ENCODE peak calls at places on chromosomes 4 and X, in seven cellular contexts. O is HCT116, D is Karpas-422, C is mesendoderm, K is GM23248, W is colonic mucosa, R is astrocyte. T is an unnamed sample.

GRCh38 chr4:121888134-121888533 is 17.9 kb upstream of the BBS7 start:
- DNase-seq in O (no peak), D (no peak), C (no peak), K (no peak), W (no peak), R (no peak), T (no peak)

GRCh38 chr4:5378002-5378401 is 326.7 kb downstream of the STK32B start:
- DNase-seq in O (peak; percentile 13), D (peak; percentile 67), C (peak; percentile 8), K (peak; percentile 41), W (no peak), R (no peak), T (no peak)

GRCh38 chr4:2441393-2442174 is 22.8 kb downstream of the CFAP99 start:
- DNase-seq in O (peak; percentile 85), D (peak; percentile 95), C (peak; percentile 92), K (peak; percentile 73), W (peak; percentile 63), R (peak; percentile 12), T (peak; percentile 96)

GRCh38 chr4:183360161-183360919 is 38.1 kb upstream of the CLDN24 start:
- DNase-seq in O (no peak), D (no peak), C (peak; percentile 42), K (peak; percentile 71), W (no peak), R (peak; percentile 77), T (no peak)

GRCh38 chr4:86522349-86522748 is 71.8 kb upstream of the PTPN13 start:
- DNase-seq in O (no peak), D (peak; percentile 45), C (no peak), K (peak; percentile 53), W (no peak), R (no peak), T (no peak)

GRCh38 chrX:66915893-66916292 is 277.0 kb upstream of the EDA2R start:
- DNase-seq in O (no peak), D (no peak), C (peak; percentile 54), K (no peak), W (no peak), R (no peak), T (peak; percentile 53)

GRCh38 chr4:89579776-89580175 is 257.2 kb downstream of the SNCA start:
- DNase-seq in O (no peak), D (no peak), C (no peak), K (no peak), W (no peak), R (no peak), T (no peak)

GRCh38 chr4:119238068-119238722 is 25.7 kb downstream of the USP53 start:
- DNase-seq in O (no peak), D (no peak), C (peak; percentile 69), K (no peak), W (no peak), R (no peak), T (no peak)

GRCh38 chr4:41432889-41433288 is 105.1 kb upstream of the LIMCH1 start:
- DNase-seq in O (no peak), D (no peak), C (peak; percentile 99), K (peak; percentile 74), W (no peak), R (peak; percentile 94), T (peak; percentile 65)

GRCh38 chr4:66681962-66682361 is 863.3 kb downstream of the CENPC start:
- DNase-seq in O (no peak), D (no peak), C (no peak), K (no peak), W (no peak), R (peak; percentile 87), T (no peak)

GRCh38 chrX:134236690-134237362 is at the start of gene CCDC160:
- DNase-seq in O (peak; percentile 2), D (no peak), C (peak; percentile 64), K (peak; percentile 27), W (peak; percentile 25), R (peak; percentile 9), T (peak; percentile 90)

GRCh38 chr4:108829981-108830492 is 67.2 kb upstream of the ETNPPL start:
- DNase-seq in O (no peak), D (no peak), C (no peak), K (peak; percentile 48), W (no peak), R (no peak), T (no peak)

GRCh38 chr4:153488006-153488718 is 22.0 kb downstream of the TMEM131L start:
- DNase-seq in O (no peak), D (no peak), C (no peak), K (no peak), W (no peak), R (peak; percentile 63), T (peak; percentile 67)

GRCh38 chrX:119477812-119478232 is 9.6 kb downstream of the SLC25A5 start:
- DNase-seq in O (no peak), D (no peak), C (no peak), K (peak; percentile 87), W (peak; percentile 61), R (peak; percentile 68), T (peak; percentile 19)

GRCh38 chr4:87669373-87669772 is 19.3 kb downstream of the DMP1 start:
- DNase-seq in O (no peak), D (no peak), C (no peak), K (no peak), W (no peak), R (no peak), T (no peak)

GRCh38 chrX:9466115-9466495 is 1.2 kb downstream of the TBL1X start:
- DNase-seq in O (no peak), D (no peak), C (peak; percentile 56), K (peak; percentile 43), W (peak; percentile 37), R (no peak), T (peak; percentile 75)

GRCh38 chrX:38870386-38870895 is 69.2 kb downstream of the MID1IP1 start:
- DNase-seq in O (no peak), D (no peak), C (peak; percentile 55), K (no peak), W (no peak), R (no peak), T (peak; percentile 64)

GRCh38 chr4:8472689-8473197 is 32.2 kb downstream of the TRMT44 start:
- DNase-seq in O (no peak), D (no peak), C (peak; percentile 23), K (peak; percentile 96), W (no peak), R (peak; percentile 96), T (peak; percentile 50)

GRCh38 chr4:133594246-133595207 is 445.4 kb downstream of the PCDH10 start:
- DNase-seq in O (no peak), D (no peak), C (peak; percentile 65), K (peak; percentile 5), W (no peak), R (peak; percentile 82), T (no peak)

GRCh38 chr4:74433043-74433442 is 11.9 kb upstream of the AREG start:
- DNase-seq in O (no peak), D (no peak), C (no peak), K (peak; percentile 65), W (no peak), R (no peak), T (no peak)

GRCh38 chrX:122625821-122626220 is 558.3 kb upstream of the GRIA3 start:
- DNase-seq in O (no peak), D (no peak), C (no peak), K (peak; percentile 70), W (no peak), R (peak; percentile 85), T (no peak)

GRCh38 chrX:72002886-72003285 is 92.2 kb downstream of the NHSL2 start:
- DNase-seq in O (no peak), D (no peak), C (no peak), K (peak; percentile 21), W (no peak), R (peak; percentile 77), T (no peak)

GRCh38 chrX:72006461-72006860 is 95.8 kb downstream of the NHSL2 start:
- DNase-seq in O (no peak), D (no peak), C (no peak), K (no peak), W (no peak), R (no peak), T (no peak)

GRCh38 chrX:72001906-72002305 is 91.3 kb downstream of the NHSL2 start:
- DNase-seq in O (no peak), D (no peak), C (no peak), K (no peak), W (no peak), R (no peak), T (no peak)

GRCh38 chrX:72003811-72004750 is 93.4 kb downstream of the NHSL2 start:
- DNase-seq in O (peak; percentile 40), D (no peak), C (peak; percentile 90), K (peak; percentile 44), W (no peak), R (peak; percentile 68), T (peak; percentile 90)

DNA sequence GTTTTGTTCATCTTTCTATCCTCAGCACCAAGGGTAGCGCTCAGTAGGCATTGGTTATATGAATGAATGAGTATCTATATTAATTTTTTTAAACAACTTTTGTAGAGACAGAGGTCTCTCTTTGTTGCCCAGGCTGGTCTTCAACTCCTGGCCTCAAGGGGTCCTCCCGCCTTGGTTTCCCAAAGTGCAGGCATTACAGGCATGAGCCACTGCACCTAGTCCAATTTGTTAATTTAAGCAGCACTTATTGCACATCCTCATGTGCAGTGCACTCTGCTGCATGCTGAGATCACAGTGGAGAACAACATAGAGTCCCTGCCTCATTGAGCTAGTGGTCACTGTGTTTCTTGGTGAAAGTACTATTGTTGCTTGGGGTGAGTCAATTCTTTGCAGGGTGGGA is 94.4 kb downstream of the NHSL2 start:
- DNase-seq in O (no peak), D (no peak), C (no peak), K (peak; percentile 30), W (no peak), R (no peak), T (peak; percentile 35)
- H3K9ac ChIP-seq in O (no peak overlapping the region), D (no peak overlapping the region), C (no peak overlapping the region), K (no peak overlapping the region), W (no peak overlapping the region), R (no peak overlapping the region), T (no peak overlapping the region)

GRCh38 chr4:142351958-142352357 is 494.1 kb downstream of the INPP4B start:
- DNase-seq in O (no peak), D (no peak), C (no peak), K (no peak), W (no peak), R (no peak), T (no peak)
- H3K9ac ChIP-seq in O (no peak overlapping the region), D (no peak overlapping the region), C (no peak overlapping the region), K (peak overlapping the region; percentile 24), W (no peak overlapping the region), R (peak overlapping the region; percentile 33), T (no peak overlapping the region)

DNA sequence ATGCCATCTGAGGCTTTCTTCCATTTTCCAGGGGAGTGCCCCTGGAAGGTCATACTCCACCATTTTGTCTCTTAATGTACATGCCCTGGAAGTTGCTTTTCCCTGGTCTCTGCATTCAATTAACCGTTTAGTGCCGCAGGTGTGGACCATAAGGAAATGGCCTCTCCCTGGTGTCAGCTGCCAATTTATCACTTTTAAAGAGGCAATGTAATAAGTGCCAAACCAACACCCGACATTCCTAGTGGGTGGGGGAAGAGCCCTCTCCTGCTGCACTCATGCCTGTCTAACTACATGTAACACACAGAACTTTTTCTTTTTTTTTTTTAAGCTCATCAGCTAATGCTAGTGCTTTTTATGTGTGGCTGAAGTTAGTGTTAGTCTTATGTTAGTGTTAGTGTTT is 7.1 kb upstream of the BST1 start:
- DNase-seq in O (no peak), D (no peak), C (no peak), K (no peak), W (peak; percentile 39), R (peak; percentile 47), T (no peak)
- H3K9ac ChIP-seq in O (no peak overlapping the region), D (no peak overlapping the region), C (no peak overlapping the region), K (no peak overlapping the region), W (no peak overlapping the region), R (peak overlapping the region; percentile 76), T (no peak overlapping the region)

DNA sequence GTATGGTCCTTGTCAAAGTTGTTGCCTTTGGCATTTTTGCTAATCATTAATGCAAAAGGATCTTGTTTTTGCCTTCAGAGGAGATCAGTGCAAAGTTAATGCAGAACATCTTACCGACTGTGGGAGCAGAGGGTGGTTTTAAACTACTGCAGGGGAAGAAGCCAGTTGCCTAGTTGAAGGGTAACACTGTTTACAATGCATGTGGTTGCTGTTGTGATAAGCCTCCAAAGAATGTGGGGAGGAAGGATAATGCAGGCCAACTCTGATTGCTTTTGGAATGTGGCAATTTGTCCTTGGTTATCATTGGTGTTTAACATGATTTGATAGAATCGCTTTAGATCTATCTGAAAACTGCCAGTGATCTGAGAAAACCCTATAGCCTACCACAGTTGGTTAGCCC is 204.3 kb upstream of the TLL1 start:
- DNase-seq in O (no peak), D (no peak), C (peak; percentile 96), K (no peak), W (no peak), R (peak; percentile 35), T (peak; percentile 59)
- H3K9ac ChIP-seq in O (no peak overlapping the region), D (no peak overlapping the region), C (no peak overlapping the region), K (no peak overlapping the region), W (no peak overlapping the region), R (no peak overlapping the region), T (peak overlapping the region; percentile 30)

T was measured in endodermal cell.